ENCODE peak calls at places on chromosomes 16 and 17, in five cellular contexts. S is activated gamma-delta T cell treated with anti-CD3 and anti-CD28 coated beads, Interleukin-2, amount 50 U/mL, for 16 hours; Z is D721Med; J is BJ; A is T-helper 1 cell. V is an unnamed sample.

GRCh38 chr17:77462101-77462500 is 321.3 kb downstream of the SEC14L1 start:
- DNase-seq in Z (no peak), S (no peak), A (no peak), J (no peak), V (no peak)

GRCh38 chr17:75774988-75775668 is 9.5 kb upstream of the UNK start:
- DNase-seq in Z (no peak), J (no peak), S (no peak), A (no peak), V (no peak)

GRCh38 chr16:10835281-10835931 is 16.8 kb upstream of the TVP23A start:
- DNase-seq in S (no peak), Z (no peak), J (no peak), A (no peak), V (no peak)

GRCh38 chr17:77143306-77143705 is 2.5 kb downstream of the SEC14L1 start:
- DNase-seq in Z (no peak), S (no peak), A (no peak), J (no peak), V (no peak)

GRCh38 chr17:82231562-82232321 is 2.9 kb downstream of the SLC16A3 start:
- DNase-seq in Z (no peak), J (no peak), A (no peak), S (no peak), V (no peak)

GRCh38 chr16:50690177-50690576 is 3.2 kb upstream of the NOD2 start:
- DNase-seq in A (no peak), Z (no peak), J (no peak), S (no peak), V (no peak)

GRCh38 chr17:83081561-83082201 is 2.3 kb downstream of the METRNL start:
- DNase-seq in Z (no peak), A (no peak), S (peak), J (no peak), V (no peak)

GRCh38 chr17:41734949-41735313 is 488 bp upstream of the HAP1 start:
- DNase-seq in S (no peak), Z (no peak), J (no peak), A (no peak), V (no peak)

GRCh38 chr17:78839762-78840529 is 668 bp downstream of the USP36 start:
- DNase-seq in J (no peak), Z (no peak), S (peak), A (peak), V (no peak)

GRCh38 chr17:68775338-68775737 is 174.2 kb upstream of the FAM20A start:
- DNase-seq in J (peak), Z (no peak), S (no peak), A (no peak), V (no peak)

GRCh38 chr17:42553866-42554249 is 1.1 kb downstream of the HSD17B1 start:
- DNase-seq in Z (no peak), S (no peak), A (no peak), J (no peak), V (no peak)

GRCh38 chr17:48486557-48486956 is 44.3 kb downstream of the HOXB1 start:
- DNase-seq in J (peak), S (no peak), Z (no peak), A (no peak), V (peak)

GRCh38 chr16:66634527-66635196 is 30.2 kb downstream of the CMTM3 start:
- DNase-seq in S (no peak), J (no peak), Z (no peak), A (no peak), V (no peak)

GRCh38 chr16:51441331-51441730 is 290.3 kb upstream of the SALL1 start:
- DNase-seq in A (no peak), J (no peak), S (no peak), Z (no peak), V (no peak)

GRCh38 chr17:17809527-17810373 is 27.0 kb downstream of the SREBF1 start:
- DNase-seq in A (no peak), S (no peak), J (no peak), Z (no peak), V (no peak)

GRCh38 chr16:78628526-78628925 is 529.1 kb downstream of the WWOX start:
- DNase-seq in Z (no peak), J (no peak), S (no peak), A (no peak), V (no peak)

GRCh38 chr16:85010931-85011845 is at the start of gene ZDHHC7:
- DNase-seq in Z (peak), J (no peak), S (peak), A (peak), V (no peak)

GRCh38 chr16:75750516-75750915 is 24.2 kb upstream of the CPHXL start:
- DNase-seq in S (no peak), A (no peak), J (no peak), Z (no peak), V (no peak)

GRCh38 chr17:46809110-46809571 is 9.4 kb downstream of the WNT3 start:
- DNase-seq in S (no peak), A (no peak), J (no peak), Z (no peak), V (no peak)

V was measured in HS-5.